ENCODE peak calls at places on chromosomes 6 and 20, in seven cellular contexts. E is HCT116, D is SK-N-SH, U is H1, M is K562, L is HepG2, P is GM12878. I is an unnamed sample.

GRCh38 chr6:166167801-166168615 is at the start of gene TBXT:
- DNase-seq in L (no peak), D (no peak), P (peak; percentile 51), M (no peak), U (peak; percentile 60), E (no peak), I (no peak)

GRCh38 chr6:165883851-165884640 is 221.0 kb upstream of the PDE10A start:
- DNase-seq in L (no peak), D (no peak), U (no peak), M (no peak), E (no peak), P (no peak), I (no peak)

GRCh38 chr6:14452567-14453527 is 335.3 kb downstream of the CD83 start:
- DNase-seq in P (peak; percentile 4), M (peak; percentile 88), E (no peak), D (no peak), L (no peak), U (no peak), I (peak; percentile 53)

GRCh38 chr6:43971776-43972126 is 155.5 kb downstream of the MRPL14 start:
- DNase-seq in U (no peak), M (no peak), D (no peak), P (no peak), E (no peak), L (no peak), I (no peak)

GRCh38 chr20:4152696-4153235 is 137.4 kb upstream of the RNF24 start:
- DNase-seq in U (no peak), D (no peak), M (no peak), L (no peak), P (no peak), E (no peak), I (no peak)

GRCh38 chr20:33919653-33920052 is 74.1 kb upstream of the RALY start:
- DNase-seq in D (no peak), E (no peak), M (no peak), P (no peak), L (no peak), U (no peak), I (no peak)

GRCh38 chr6:90411292-90411781 is 114.7 kb upstream of the BACH2 start:
- DNase-seq in M (peak; percentile 82), P (peak; percentile 59), U (no peak), L (no peak), D (no peak), E (peak; percentile 71), I (no peak)

GRCh38 chr6:128882560-128882959 is 378 bp upstream of the LAMA2 start:
- DNase-seq in M (no peak), E (no peak), D (no peak), U (no peak), L (no peak), P (no peak), I (no peak)

GRCh38 chr20:2879148-2879547 is 5.9 kb downstream of the PTPRA start:
- DNase-seq in M (no peak), E (no peak), L (no peak), P (no peak), U (no peak), D (no peak), I (no peak)

GRCh38 chr20:17562804-17563305 is 7.0 kb upstream of the DSTN start:
- DNase-seq in M (peak; percentile 54), D (no peak), U (no peak), P (no peak), L (peak; percentile 65), E (no peak), I (peak; percentile 98)

GRCh38 chr20:61764471-61765020 is 301.1 kb downstream of the TAF4 start:
- DNase-seq in D (no peak), E (no peak), M (no peak), L (no peak), U (no peak), P (no peak), I (no peak)

GRCh38 chr6:130377911-130378310 is 12.1 kb downstream of the TMEM200A start:
- DNase-seq in P (no peak), M (no peak), D (no peak), U (no peak), E (no peak), L (no peak), I (no peak)

GRCh38 chr6:130381459-130382380 is 15.9 kb downstream of the TMEM200A start:
- DNase-seq in E (no peak), U (no peak), L (no peak), M (no peak), P (no peak), D (no peak), I (no peak)

GRCh38 chr6:130381012-130381411 is 15.2 kb downstream of the TMEM200A start:
- DNase-seq in M (no peak), P (no peak), E (no peak), D (no peak), L (no peak), U (no peak), I (no peak)

GRCh38 chr6:130385059-130385695 is 19.4 kb downstream of the TMEM200A start:
- DNase-seq in U (no peak), M (no peak), P (no peak), D (no peak), L (no peak), E (no peak), I (no peak)

GRCh38 chr6:130382872-130383490 is 17.2 kb downstream of the TMEM200A start:
- DNase-seq in U (no peak), D (no peak), E (no peak), L (no peak), M (no peak), P (no peak), I (no peak)
- TF ChIP-seq JUND in U (no peak), D (no peak), E (no peak), L (no peak), M (no peak), P (no peak), I (no peak)

DNA sequence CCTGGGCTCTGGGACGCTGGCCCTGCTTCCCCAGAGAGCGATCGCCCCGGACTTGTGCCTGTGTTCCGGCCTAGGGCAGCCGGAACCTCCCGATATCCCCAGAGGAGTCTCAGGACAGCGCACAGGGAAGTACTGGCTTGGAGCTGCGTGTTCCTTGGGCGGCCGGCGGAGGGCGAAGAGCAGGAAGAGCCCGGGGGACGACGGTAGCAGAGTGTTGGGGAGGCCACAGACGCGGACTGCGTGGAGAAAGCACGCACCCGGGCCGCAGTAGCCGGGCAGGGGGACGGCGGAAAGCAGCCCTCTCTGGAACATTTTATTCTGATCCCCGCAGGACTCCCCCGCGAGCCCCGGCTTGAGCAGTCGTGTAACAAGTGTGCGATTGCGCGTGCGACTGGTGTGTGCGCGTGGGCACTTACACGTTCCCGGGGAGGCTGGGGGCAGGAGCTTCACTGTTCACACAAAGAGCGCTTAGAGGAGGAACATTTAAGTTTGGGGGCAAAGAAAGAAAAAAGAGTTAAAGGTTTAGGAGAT is 36.1 kb downstream of the NCR2 start:
- DNase-seq in P (no peak), E (no peak), D (peak; percentile 66), L (no peak), U (no peak), M (peak; percentile 12), I (peak; percentile 52)
- TF ChIP-seq JUND in P (no peak), E (no peak), D (no peak), L (no peak), U (no peak), M (no peak), I (no peak)

GRCh38 chr6:143675327-143675900 is 2.4 kb upstream of the PHACTR2 start:
- DNase-seq in M (no peak), E (no peak), L (peak; percentile 29), U (no peak), P (no peak), D (no peak), I (no peak)

GRCh38 chr6:143675946-143676345 is 1.8 kb upstream of the PHACTR2 start:
- DNase-seq in P (no peak), D (no peak), L (peak; percentile 46), E (no peak), M (no peak), U (no peak), I (peak; percentile 68)

GRCh38 chr6:143674466-143675114 is 3.2 kb upstream of the PHACTR2 start:
- DNase-seq in P (no peak), U (no peak), M (no peak), D (no peak), E (no peak), L (peak; percentile 49), I (no peak)

GRCh38 chr6:143676437-143677045 is 1.2 kb upstream of the PHACTR2 start:
- DNase-seq in U (no peak), M (no peak), E (no peak), D (no peak), P (no peak), L (no peak), I (no peak)

DNA sequence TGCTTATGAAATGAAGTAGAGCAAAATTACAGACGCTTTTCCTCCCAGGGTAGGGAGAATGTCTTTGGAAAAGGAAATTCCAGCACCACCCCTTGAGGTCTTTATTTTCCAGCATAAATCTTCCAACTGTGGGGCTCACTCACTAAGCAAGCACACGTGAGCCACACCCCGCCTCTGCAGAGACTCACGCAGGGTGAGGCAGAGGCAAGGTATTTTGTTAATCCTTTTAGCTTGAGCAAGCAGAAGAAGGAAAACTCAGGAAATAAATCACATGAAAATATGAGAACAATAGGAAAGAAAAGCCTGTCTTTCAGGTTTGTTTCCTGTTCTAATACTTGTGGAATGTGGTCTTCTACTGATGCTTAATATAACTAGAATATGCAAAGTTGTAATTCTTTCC is 4.1 kb upstream of the PHACTR2 start:
- DNase-seq in U (peak; percentile 68), L (peak; percentile 69), E (peak; percentile 68), M (no peak), D (no peak), P (no peak), I (peak; percentile 70)
- TF ChIP-seq JUND in U (no peak), L (no peak), E (peak; percentile 64), M (no peak), D (no peak), P (no peak), I (no peak)

GRCh38 chr6:158908596-158908995 is 89.4 kb upstream of the EZR start:
- DNase-seq in P (no peak), L (no peak), D (no peak), U (no peak), M (no peak), E (no peak), I (no peak)

GRCh38 chr6:158909938-158910337 is 90.1 kb downstream of the RSPH3 start:
- DNase-seq in M (no peak), U (no peak), D (no peak), E (no peak), P (no peak), L (no peak), I (no peak)

GRCh38 chr6:158911746-158912158 is 88.2 kb downstream of the RSPH3 start:
- DNase-seq in P (peak; percentile 30), M (no peak), D (no peak), E (no peak), L (no peak), U (no peak), I (no peak)

GRCh38 chr6:158912591-158912990 is 87.4 kb downstream of the RSPH3 start:
- DNase-seq in D (no peak), E (no peak), L (no peak), M (no peak), U (no peak), P (no peak), I (no peak)

DNA sequence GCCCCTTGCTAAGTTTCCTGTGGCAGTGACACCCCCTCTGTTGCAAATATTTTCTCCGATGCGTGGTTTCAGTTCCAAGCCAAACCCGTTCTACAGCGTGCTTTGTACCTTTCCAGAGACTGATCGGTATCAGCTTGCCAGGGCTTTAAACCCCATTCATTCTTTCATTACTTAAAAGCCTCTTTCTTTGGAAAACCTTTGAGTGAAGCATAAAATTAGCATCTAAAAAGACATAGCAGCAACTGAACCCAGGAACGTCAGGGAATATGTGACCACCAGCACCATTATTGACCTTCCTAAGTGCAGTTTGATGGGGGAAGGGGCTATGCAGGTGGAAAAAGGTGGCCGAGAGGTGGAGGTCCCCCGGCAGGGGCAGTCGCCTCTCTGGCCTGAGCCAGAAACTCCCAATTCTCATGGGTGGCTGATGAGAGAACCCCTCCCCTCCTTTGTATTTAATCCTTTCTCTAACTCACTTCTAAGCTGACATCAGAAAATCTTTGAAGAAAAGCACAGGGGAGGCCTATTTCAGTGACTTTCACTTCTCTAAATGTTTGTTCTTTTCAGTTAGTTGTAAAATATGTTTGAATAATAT is 89.4 kb downstream of the RSPH3 start:
- DNase-seq in E (no peak), U (peak; percentile 82), L (no peak), M (no peak), P (peak; percentile 54), D (no peak), I (no peak)
- TF ChIP-seq JUND in E (peak; percentile 32), U (peak; percentile 39), L (no peak), M (no peak), P (no peak), D (no peak), I (no peak)